ENCODE peak calls at places on chromosomes 11 and 22, in six cellular contexts. One of them, this sample, is unnamed.
A peak's percentile ranks its signal among the peaks of the same experiment; 100 is the strongest.

GRCh38 chr11:33737362-33737821 is 1.2 kb upstream of the CD59 start:
- DNase-seq in stimulated activated CD4-positive, alpha-beta T cell treated with anti-CD3 and anti-CD28 coated beads, Interleukin-15, amount 100 ng/mL, for 24 hours: no peak
- DNase-seq in bronchial epithelial cell: no peak
- DNase-seq in activated CD4-positive, CD25-positive, alpha-beta regulatory T cell: no peak
- DNase-seq in fibroblast of lung: no peak
- DNase-seq in H1: no peak
- DNase-seq in this sample: no peak

GRCh38 chr22:30921108-30921507 is 47.5 kb downstream of the MORC2 start:
- DNase-seq in fibroblast of lung: no peak
- DNase-seq in activated CD4-positive, CD25-positive, alpha-beta regulatory T cell: no peak
- DNase-seq in stimulated activated CD4-positive, alpha-beta T cell treated with anti-CD3 and anti-CD28 coated beads, Interleukin-15, amount 100 ng/mL, for 24 hours: peak; percentile 13
- DNase-seq in H1: peak; percentile 31
- DNase-seq in bronchial epithelial cell: peak; percentile 42
- DNase-seq in this sample: no peak

GRCh38 chr22:46061431-46062231 is 84.7 kb upstream of the WNT7B start:
- DNase-seq in H1: peak; percentile 84
- DNase-seq in stimulated activated CD4-positive, alpha-beta T cell treated with anti-CD3 and anti-CD28 coated beads, Interleukin-15, amount 100 ng/mL, for 24 hours: no peak
- DNase-seq in bronchial epithelial cell: no peak
- DNase-seq in activated CD4-positive, CD25-positive, alpha-beta regulatory T cell: no peak
- DNase-seq in fibroblast of lung: no peak
- DNase-seq in this sample: no peak

GRCh38 chr11:27472398-27473016 is at the start of gene LGR4:
- DNase-seq in activated CD4-positive, CD25-positive, alpha-beta regulatory T cell: peak; percentile 27
- DNase-seq in H1: peak; percentile 91
- DNase-seq in bronchial epithelial cell: peak; percentile 94
- DNase-seq in stimulated activated CD4-positive, alpha-beta T cell treated with anti-CD3 and anti-CD28 coated beads, Interleukin-15, amount 100 ng/mL, for 24 hours: peak; percentile 79
- DNase-seq in fibroblast of lung: peak; percentile 98
- DNase-seq in this sample: peak; percentile 48

GRCh38 chr11:72012897-72013721 is 14.4 kb downstream of the IL18BP start:
- DNase-seq in H1: no peak
- DNase-seq in stimulated activated CD4-positive, alpha-beta T cell treated with anti-CD3 and anti-CD28 coated beads, Interleukin-15, amount 100 ng/mL, for 24 hours: no peak
- DNase-seq in bronchial epithelial cell: peak; percentile 21
- DNase-seq in fibroblast of lung: peak; percentile 93
- DNase-seq in activated CD4-positive, CD25-positive, alpha-beta regulatory T cell: no peak
- DNase-seq in this sample: no peak

GRCh38 chr11:96337541-96338530 is 5.2 kb downstream of the MAML2 start:
- DNase-seq in stimulated activated CD4-positive, alpha-beta T cell treated with anti-CD3 and anti-CD28 coated beads, Interleukin-15, amount 100 ng/mL, for 24 hours: peak; percentile 71
- DNase-seq in fibroblast of lung: peak; percentile 44
- DNase-seq in H1: no peak
- DNase-seq in bronchial epithelial cell: no peak
- DNase-seq in activated CD4-positive, CD25-positive, alpha-beta regulatory T cell: peak; percentile 2
- DNase-seq in this sample: no peak

GRCh38 chr22:36110306-36110791 is 50.2 kb downstream of the APOL3 start:
- DNase-seq in H1: no peak
- DNase-seq in stimulated activated CD4-positive, alpha-beta T cell treated with anti-CD3 and anti-CD28 coated beads, Interleukin-15, amount 100 ng/mL, for 24 hours: no peak
- DNase-seq in fibroblast of lung: peak; percentile 48
- DNase-seq in bronchial epithelial cell: no peak
- DNase-seq in activated CD4-positive, CD25-positive, alpha-beta regulatory T cell: no peak
- DNase-seq in this sample: no peak

GRCh38 chr11:117629146-117629545 is 167.9 kb downstream of the DSCAML1 start:
- DNase-seq in fibroblast of lung: no peak
- DNase-seq in bronchial epithelial cell: no peak
- DNase-seq in activated CD4-positive, CD25-positive, alpha-beta regulatory T cell: no peak
- DNase-seq in H1: no peak
- DNase-seq in stimulated activated CD4-positive, alpha-beta T cell treated with anti-CD3 and anti-CD28 coated beads, Interleukin-15, amount 100 ng/mL, for 24 hours: no peak
- DNase-seq in this sample: no peak

GRCh38 chr11:124676386-124676785 is 2.7 kb downstream of the SPA17 start:
- DNase-seq in activated CD4-positive, CD25-positive, alpha-beta regulatory T cell: no peak
- DNase-seq in bronchial epithelial cell: peak; percentile 60
- DNase-seq in H1: no peak
- DNase-seq in fibroblast of lung: peak; percentile 39
- DNase-seq in stimulated activated CD4-positive, alpha-beta T cell treated with anti-CD3 and anti-CD28 coated beads, Interleukin-15, amount 100 ng/mL, for 24 hours: no peak
- DNase-seq in this sample: no peak

GRCh38 chr11:112612283-112612849 is 348.9 kb upstream of the NCAM1 start:
- DNase-seq in stimulated activated CD4-positive, alpha-beta T cell treated with anti-CD3 and anti-CD28 coated beads, Interleukin-15, amount 100 ng/mL, for 24 hours: no peak
- DNase-seq in H1: no peak
- DNase-seq in bronchial epithelial cell: no peak
- DNase-seq in fibroblast of lung: no peak
- DNase-seq in activated CD4-positive, CD25-positive, alpha-beta regulatory T cell: no peak
- DNase-seq in this sample: no peak

GRCh38 chr11:132131962-132132361 is 761.5 kb downstream of the NTM start:
- DNase-seq in stimulated activated CD4-positive, alpha-beta T cell treated with anti-CD3 and anti-CD28 coated beads, Interleukin-15, amount 100 ng/mL, for 24 hours: no peak
- DNase-seq in fibroblast of lung: no peak
- DNase-seq in H1: no peak
- DNase-seq in bronchial epithelial cell: no peak
- DNase-seq in activated CD4-positive, CD25-positive, alpha-beta regulatory T cell: no peak
- DNase-seq in this sample: no peak

GRCh38 chr22:27377501-27377900 is 424.1 kb downstream of the MN1 start:
- DNase-seq in H1: no peak
- DNase-seq in fibroblast of lung: no peak
- DNase-seq in activated CD4-positive, CD25-positive, alpha-beta regulatory T cell: no peak
- DNase-seq in bronchial epithelial cell: peak; percentile 31
- DNase-seq in stimulated activated CD4-positive, alpha-beta T cell treated with anti-CD3 and anti-CD28 coated beads, Interleukin-15, amount 100 ng/mL, for 24 hours: no peak
- DNase-seq in this sample: no peak

GRCh38 chr11:117020287-117020686 is 77.9 kb downstream of the SIK3 start:
- DNase-seq in fibroblast of lung: no peak
- DNase-seq in stimulated activated CD4-positive, alpha-beta T cell treated with anti-CD3 and anti-CD28 coated beads, Interleukin-15, amount 100 ng/mL, for 24 hours: peak; percentile 57
- DNase-seq in H1: no peak
- DNase-seq in bronchial epithelial cell: no peak
- DNase-seq in activated CD4-positive, CD25-positive, alpha-beta regulatory T cell: no peak
- DNase-seq in this sample: no peak

GRCh38 chr11:66986178-66986545 is 11.1 kb downstream of the C11orf86 start:
- DNase-seq in H1: no peak
- DNase-seq in fibroblast of lung: no peak
- DNase-seq in bronchial epithelial cell: peak; percentile 75
- DNase-seq in stimulated activated CD4-positive, alpha-beta T cell treated with anti-CD3 and anti-CD28 coated beads, Interleukin-15, amount 100 ng/mL, for 24 hours: no peak
- DNase-seq in activated CD4-positive, CD25-positive, alpha-beta regulatory T cell: no peak
- DNase-seq in this sample: no peak

GRCh38 chr22:39431821-39432251 is 25.0 kb upstream of the MGAT3 start:
- DNase-seq in stimulated activated CD4-positive, alpha-beta T cell treated with anti-CD3 and anti-CD28 coated beads, Interleukin-15, amount 100 ng/mL, for 24 hours: no peak
- DNase-seq in fibroblast of lung: peak; percentile 36
- DNase-seq in bronchial epithelial cell: no peak
- DNase-seq in activated CD4-positive, CD25-positive, alpha-beta regulatory T cell: no peak
- DNase-seq in H1: no peak
- DNase-seq in this sample: no peak

GRCh38 chr11:81548123-81548522 is 1185.5 kb downstream of the FAM181B start:
- DNase-seq in activated CD4-positive, CD25-positive, alpha-beta regulatory T cell: no peak
- DNase-seq in bronchial epithelial cell: no peak
- DNase-seq in stimulated activated CD4-positive, alpha-beta T cell treated with anti-CD3 and anti-CD28 coated beads, Interleukin-15, amount 100 ng/mL, for 24 hours: no peak
- DNase-seq in H1: no peak
- DNase-seq in fibroblast of lung: no peak
- DNase-seq in this sample: no peak

GRCh38 chr11:104206936-104207335 is 43.0 kb upstream of the PDGFD start:
- DNase-seq in fibroblast of lung: no peak
- DNase-seq in bronchial epithelial cell: peak; percentile 59
- DNase-seq in H1: no peak
- DNase-seq in activated CD4-positive, CD25-positive, alpha-beta regulatory T cell: no peak
- DNase-seq in stimulated activated CD4-positive, alpha-beta T cell treated with anti-CD3 and anti-CD28 coated beads, Interleukin-15, amount 100 ng/mL, for 24 hours: no peak
- DNase-seq in this sample: no peak

GRCh38 chr11:131447898-131448297 is 77.5 kb downstream of the NTM start:
- DNase-seq in bronchial epithelial cell: no peak
- DNase-seq in activated CD4-positive, CD25-positive, alpha-beta regulatory T cell: no peak
- DNase-seq in H1: no peak
- DNase-seq in fibroblast of lung: no peak
- DNase-seq in stimulated activated CD4-positive, alpha-beta T cell treated with anti-CD3 and anti-CD28 coated beads, Interleukin-15, amount 100 ng/mL, for 24 hours: no peak
- DNase-seq in this sample: no peak

GRCh38 chr11:69273571-69273970 is 20.4 kb upstream of the MYEOV start:
- DNase-seq in bronchial epithelial cell: no peak
- DNase-seq in activated CD4-positive, CD25-positive, alpha-beta regulatory T cell: no peak
- DNase-seq in fibroblast of lung: no peak
- DNase-seq in stimulated activated CD4-positive, alpha-beta T cell treated with anti-CD3 and anti-CD28 coated beads, Interleukin-15, amount 100 ng/mL, for 24 hours: no peak
- DNase-seq in H1: no peak
- DNase-seq in this sample: no peak

GRCh38 chr22:50479686-50480085 is 1.7 kb upstream of the ADM2 start:
- DNase-seq in bronchial epithelial cell: no peak
- DNase-seq in H1: no peak
- DNase-seq in fibroblast of lung: no peak
- DNase-seq in activated CD4-positive, CD25-positive, alpha-beta regulatory T cell: no peak
- DNase-seq in stimulated activated CD4-positive, alpha-beta T cell treated with anti-CD3 and anti-CD28 coated beads, Interleukin-15, amount 100 ng/mL, for 24 hours: no peak
- DNase-seq in this sample: no peak

GRCh38 chr22:33871935-33872334 is 48.3 kb downstream of the LARGE1 start:
- DNase-seq in activated CD4-positive, CD25-positive, alpha-beta regulatory T cell: no peak
- DNase-seq in bronchial epithelial cell: no peak
- DNase-seq in stimulated activated CD4-positive, alpha-beta T cell treated with anti-CD3 and anti-CD28 coated beads, Interleukin-15, amount 100 ng/mL, for 24 hours: no peak
- DNase-seq in fibroblast of lung: no peak
- DNase-seq in H1: no peak
- DNase-seq in this sample: no peak

GRCh38 chr22:38788417-38788816 is 5.5 kb downstream of the DNAL4 start:
- DNase-seq in fibroblast of lung: peak; percentile 97
- DNase-seq in H1: no peak
- DNase-seq in stimulated activated CD4-positive, alpha-beta T cell treated with anti-CD3 and anti-CD28 coated beads, Interleukin-15, amount 100 ng/mL, for 24 hours: no peak
- DNase-seq in bronchial epithelial cell: peak; percentile 64
- DNase-seq in activated CD4-positive, CD25-positive, alpha-beta regulatory T cell: no peak
- DNase-seq in this sample: no peak

GRCh38 chr11:47161134-47161854 is 15.4 kb downstream of the ARFGAP2 start:
- DNase-seq in fibroblast of lung: peak; percentile 56
- DNase-seq in H1: peak; percentile 90
- DNase-seq in activated CD4-positive, CD25-positive, alpha-beta regulatory T cell: peak; percentile 43
- DNase-seq in bronchial epithelial cell: peak; percentile 37
- DNase-seq in stimulated activated CD4-positive, alpha-beta T cell treated with anti-CD3 and anti-CD28 coated beads, Interleukin-15, amount 100 ng/mL, for 24 hours: peak; percentile 69
- DNase-seq in this sample: peak; percentile 84

GRCh38 chr11:93744669-93745004 is 3.2 kb downstream of the C11orf54 start:
- DNase-seq in bronchial epithelial cell: no peak
- DNase-seq in H1: no peak
- DNase-seq in activated CD4-positive, CD25-positive, alpha-beta regulatory T cell: no peak
- DNase-seq in fibroblast of lung: no peak
- DNase-seq in stimulated activated CD4-positive, alpha-beta T cell treated with anti-CD3 and anti-CD28 coated beads, Interleukin-15, amount 100 ng/mL, for 24 hours: no peak
- DNase-seq in this sample: no peak

GRCh38 chr11:18794956-18795355 is 3.4 kb upstream of the PTPN5 start:
- DNase-seq in stimulated activated CD4-positive, alpha-beta T cell treated with anti-CD3 and anti-CD28 coated beads, Interleukin-15, amount 100 ng/mL, for 24 hours: no peak
- DNase-seq in bronchial epithelial cell: no peak
- DNase-seq in activated CD4-positive, CD25-positive, alpha-beta regulatory T cell: no peak
- DNase-seq in fibroblast of lung: no peak
- DNase-seq in H1: no peak
- DNase-seq in this sample: no peak

GRCh38 chr11:121524233-121524631 is 71.5 kb upstream of the SORL1-AS1 start:
- DNase-seq in stimulated activated CD4-positive, alpha-beta T cell treated with anti-CD3 and anti-CD28 coated beads, Interleukin-15, amount 100 ng/mL, for 24 hours: no peak
- DNase-seq in activated CD4-positive, CD25-positive, alpha-beta regulatory T cell: no peak
- DNase-seq in bronchial epithelial cell: no peak
- DNase-seq in fibroblast of lung: no peak
- DNase-seq in H1: no peak
- DNase-seq in this sample: no peak

GRCh38 chr11:16936643-16937042 is 77.6 kb downstream of the PLEKHA7 start:
- DNase-seq in activated CD4-positive, CD25-positive, alpha-beta regulatory T cell: no peak
- DNase-seq in bronchial epithelial cell: no peak
- DNase-seq in fibroblast of lung: peak; percentile 49
- DNase-seq in H1: no peak
- DNase-seq in stimulated activated CD4-positive, alpha-beta T cell treated with anti-CD3 and anti-CD28 coated beads, Interleukin-15, amount 100 ng/mL, for 24 hours: no peak
- DNase-seq in this sample: no peak

GRCh38 chr11:88411265-88411664 is 73.7 kb upstream of the CTSC start:
- DNase-seq in H1: no peak
- DNase-seq in fibroblast of lung: peak; percentile 95
- DNase-seq in bronchial epithelial cell: peak; percentile 91
- DNase-seq in stimulated activated CD4-positive, alpha-beta T cell treated with anti-CD3 and anti-CD28 coated beads, Interleukin-15, amount 100 ng/mL, for 24 hours: no peak
- DNase-seq in activated CD4-positive, CD25-positive, alpha-beta regulatory T cell: no peak
- DNase-seq in this sample: no peak

GRCh38 chr11:130877532-130877931 is 38.7 kb downstream of the SNX19 start:
- DNase-seq in H1: no peak
- DNase-seq in activated CD4-positive, CD25-positive, alpha-beta regulatory T cell: no peak
- DNase-seq in fibroblast of lung: no peak
- DNase-seq in stimulated activated CD4-positive, alpha-beta T cell treated with anti-CD3 and anti-CD28 coated beads, Interleukin-15, amount 100 ng/mL, for 24 hours: no peak
- DNase-seq in bronchial epithelial cell: no peak
- DNase-seq in this sample: no peak

GRCh38 chr11:30635401-30635989 is 49.3 kb upstream of the MPPED2 start:
- DNase-seq in H1: peak; percentile 57
- DNase-seq in stimulated activated CD4-positive, alpha-beta T cell treated with anti-CD3 and anti-CD28 coated beads, Interleukin-15, amount 100 ng/mL, for 24 hours: no peak
- DNase-seq in activated CD4-positive, CD25-positive, alpha-beta regulatory T cell: no peak
- DNase-seq in bronchial epithelial cell: no peak
- DNase-seq in fibroblast of lung: peak; percentile 36
- DNase-seq in this sample: no peak

GRCh38 chr11:28528217-28528616 is 420.0 kb downstream of the METTL15 start:
- DNase-seq in H1: no peak
- DNase-seq in bronchial epithelial cell: no peak
- DNase-seq in stimulated activated CD4-positive, alpha-beta T cell treated with anti-CD3 and anti-CD28 coated beads, Interleukin-15, amount 100 ng/mL, for 24 hours: no peak
- DNase-seq in activated CD4-positive, CD25-positive, alpha-beta regulatory T cell: no peak
- DNase-seq in fibroblast of lung: no peak
- DNase-seq in this sample: no peak

GRCh38 chr11:2691991-2692841 is 7.6 kb downstream of the KCNQ1OT1 start:
- DNase-seq in activated CD4-positive, CD25-positive, alpha-beta regulatory T cell: no peak
- DNase-seq in fibroblast of lung: no peak
- DNase-seq in bronchial epithelial cell: peak; percentile 23
- DNase-seq in stimulated activated CD4-positive, alpha-beta T cell treated with anti-CD3 and anti-CD28 coated beads, Interleukin-15, amount 100 ng/mL, for 24 hours: no peak
- DNase-seq in H1: no peak
- DNase-seq in this sample: no peak

GRCh38 chr11:102727890-102728289 is 3.1 kb upstream of the MMP8 start:
- DNase-seq in activated CD4-positive, CD25-positive, alpha-beta regulatory T cell: no peak
- DNase-seq in bronchial epithelial cell: peak; percentile 93
- DNase-seq in stimulated activated CD4-positive, alpha-beta T cell treated with anti-CD3 and anti-CD28 coated beads, Interleukin-15, amount 100 ng/mL, for 24 hours: no peak
- DNase-seq in H1: no peak
- DNase-seq in fibroblast of lung: peak; percentile 80
- DNase-seq in this sample: no peak

GRCh38 chr11:117437041-117437790 is 109.6 kb downstream of the CEP164 start:
- DNase-seq in fibroblast of lung: no peak
- DNase-seq in stimulated activated CD4-positive, alpha-beta T cell treated with anti-CD3 and anti-CD28 coated beads, Interleukin-15, amount 100 ng/mL, for 24 hours: no peak
- DNase-seq in activated CD4-positive, CD25-positive, alpha-beta regulatory T cell: no peak
- DNase-seq in H1: no peak
- DNase-seq in bronchial epithelial cell: no peak
- DNase-seq in this sample: no peak

GRCh38 chr11:19866037-19866436 is 153.4 kb downstream of the NAV2 start:
- DNase-seq in bronchial epithelial cell: no peak
- DNase-seq in activated CD4-positive, CD25-positive, alpha-beta regulatory T cell: no peak
- DNase-seq in fibroblast of lung: no peak
- DNase-seq in stimulated activated CD4-positive, alpha-beta T cell treated with anti-CD3 and anti-CD28 coated beads, Interleukin-15, amount 100 ng/mL, for 24 hours: no peak
- DNase-seq in H1: no peak
- DNase-seq in this sample: no peak

GRCh38 chr22:45584621-45585436 is 82.1 kb downstream of the FBLN1 start:
- DNase-seq in stimulated activated CD4-positive, alpha-beta T cell treated with anti-CD3 and anti-CD28 coated beads, Interleukin-15, amount 100 ng/mL, for 24 hours: no peak
- DNase-seq in H1: no peak
- DNase-seq in activated CD4-positive, CD25-positive, alpha-beta regulatory T cell: no peak
- DNase-seq in fibroblast of lung: peak; percentile 37
- DNase-seq in bronchial epithelial cell: no peak
- DNase-seq in this sample: no peak

GRCh38 chr11:110801328-110801727 is 89.1 kb upstream of the ARHGAP20 start:
- DNase-seq in bronchial epithelial cell: no peak
- DNase-seq in fibroblast of lung: no peak
- DNase-seq in activated CD4-positive, CD25-positive, alpha-beta regulatory T cell: no peak
- DNase-seq in H1: no peak
- DNase-seq in stimulated activated CD4-positive, alpha-beta T cell treated with anti-CD3 and anti-CD28 coated beads, Interleukin-15, amount 100 ng/mL, for 24 hours: no peak
- DNase-seq in this sample: no peak

GRCh38 chr22:37021710-37022482 is 2.4 kb downstream of the MPST start:
- DNase-seq in stimulated activated CD4-positive, alpha-beta T cell treated with anti-CD3 and anti-CD28 coated beads, Interleukin-15, amount 100 ng/mL, for 24 hours: peak; percentile 74
- DNase-seq in H1: peak; percentile 75
- DNase-seq in fibroblast of lung: peak; percentile 25
- DNase-seq in bronchial epithelial cell: peak; percentile 39
- DNase-seq in activated CD4-positive, CD25-positive, alpha-beta regulatory T cell: peak; percentile 15
- DNase-seq in this sample: no peak

GRCh38 chr11:78365381-78365792 is 52.2 kb downstream of the GAB2 start:
- DNase-seq in H1: peak; percentile 61
- DNase-seq in fibroblast of lung: peak; percentile 87
- DNase-seq in bronchial epithelial cell: peak; percentile 15
- DNase-seq in stimulated activated CD4-positive, alpha-beta T cell treated with anti-CD3 and anti-CD28 coated beads, Interleukin-15, amount 100 ng/mL, for 24 hours: no peak
- DNase-seq in activated CD4-positive, CD25-positive, alpha-beta regulatory T cell: no peak
- DNase-seq in this sample: no peak